ENCODE peak calls at places on chromosomes 1 and 21, in six cellular contexts. One of them, this sample, is unnamed.

GRCh38 chr21:14888202-14888601 is 176.6 kb downstream of the NRIP1 start:
- DNase-seq in uterus: no peak
- DNase-seq in GM12865: no peak
- DNase-seq in endothelial cell: no peak
- DNase-seq in WTC11: no peak
- DNase-seq in cardiac muscle cell: no peak
- DNase-seq in this sample: no peak

GRCh38 chr1:62673629-62674028 is 14.6 kb downstream of the DOCK7 start:
- DNase-seq in uterus: no peak
- DNase-seq in GM12865: no peak
- DNase-seq in endothelial cell: no peak
- DNase-seq in WTC11: no peak
- DNase-seq in cardiac muscle cell: no peak
- DNase-seq in this sample: no peak

GRCh38 chr1:2640626-2641025 is 7.8 kb upstream of the MMEL1 start:
- DNase-seq in uterus: no peak
- DNase-seq in GM12865: no peak
- DNase-seq in endothelial cell: no peak
- DNase-seq in WTC11: no peak
- DNase-seq in cardiac muscle cell: no peak
- DNase-seq in this sample: no peak

GRCh38 chr1:150144606-150145005 is 5.1 kb upstream of the PLEKHO1 start:
- DNase-seq in uterus: no peak
- DNase-seq in GM12865: no peak
- DNase-seq in endothelial cell: no peak
- DNase-seq in WTC11: no peak
- DNase-seq in cardiac muscle cell: no peak
- DNase-seq in this sample: no peak

GRCh38 chr1:205451759-205452164 is 4.1 kb downstream of the BLACAT1 start:
- DNase-seq in uterus: no peak
- DNase-seq in GM12865: no peak
- DNase-seq in endothelial cell: no peak
- DNase-seq in WTC11: peak; percentile 75
- DNase-seq in cardiac muscle cell: no peak
- DNase-seq in this sample: no peak

GRCh38 chr1:70627910-70628309 is 216.8 kb downstream of the CTH start:
- DNase-seq in uterus: no peak
- DNase-seq in GM12865: no peak
- DNase-seq in endothelial cell: no peak
- DNase-seq in WTC11: no peak
- DNase-seq in cardiac muscle cell: no peak
- DNase-seq in this sample: peak; percentile 1

GRCh38 chr1:162878000-162878596 is 17.1 kb upstream of the CCDC190 start:
- DNase-seq in uterus: no peak
- DNase-seq in GM12865: peak; percentile 39
- DNase-seq in endothelial cell: peak; percentile 79
- DNase-seq in WTC11: peak; percentile 83
- DNase-seq in cardiac muscle cell: peak; percentile 90
- DNase-seq in this sample: peak; percentile 47

GRCh38 chr1:183676515-183677189 is 23.5 kb upstream of the APOBEC4 start:
- DNase-seq in uterus: no peak
- DNase-seq in GM12865: no peak
- DNase-seq in endothelial cell: no peak
- DNase-seq in WTC11: no peak
- DNase-seq in cardiac muscle cell: peak; percentile 34
- DNase-seq in this sample: no peak

GRCh38 chr1:53678507-53678906 is 60.5 kb downstream of the GLIS1 start:
- DNase-seq in uterus: no peak
- DNase-seq in GM12865: no peak
- DNase-seq in endothelial cell: no peak
- DNase-seq in WTC11: no peak
- DNase-seq in cardiac muscle cell: peak; percentile 20
- DNase-seq in this sample: no peak

GRCh38 chr1:46802081-46802480 is 3.2 kb downstream of the CYP4B1 start:
- DNase-seq in uterus: no peak
- DNase-seq in GM12865: no peak
- DNase-seq in endothelial cell: no peak
- DNase-seq in WTC11: no peak
- DNase-seq in cardiac muscle cell: no peak
- DNase-seq in this sample: no peak

GRCh38 chr1:226577401-226578180 is 29.0 kb downstream of the STUM start:
- DNase-seq in uterus: no peak
- DNase-seq in GM12865: no peak
- DNase-seq in endothelial cell: no peak
- DNase-seq in WTC11: no peak
- DNase-seq in cardiac muscle cell: no peak
- DNase-seq in this sample: no peak

GRCh38 chr1:70075751-70076150 is 129.6 kb downstream of the LRRC40 start:
- DNase-seq in uterus: no peak
- DNase-seq in GM12865: no peak
- DNase-seq in endothelial cell: no peak
- DNase-seq in WTC11: no peak
- DNase-seq in cardiac muscle cell: no peak
- DNase-seq in this sample: no peak

GRCh38 chr1:245398180-245398579 is 243.4 kb downstream of the KIF26B start:
- DNase-seq in uterus: no peak
- DNase-seq in GM12865: no peak
- DNase-seq in endothelial cell: no peak
- DNase-seq in WTC11: no peak
- DNase-seq in cardiac muscle cell: no peak
- DNase-seq in this sample: no peak

GRCh38 chr1:18188820-18189517 is 81.4 kb downstream of the IGSF21 start:
- DNase-seq in uterus: no peak
- DNase-seq in GM12865: no peak
- DNase-seq in endothelial cell: no peak
- DNase-seq in WTC11: no peak
- DNase-seq in cardiac muscle cell: no peak
- DNase-seq in this sample: no peak

GRCh38 chr1:40044065-40044575 is 3.6 kb downstream of the CAP1 start:
- DNase-seq in uterus: no peak
- DNase-seq in GM12865: no peak
- DNase-seq in endothelial cell: no peak
- DNase-seq in WTC11: no peak
- DNase-seq in cardiac muscle cell: no peak
- DNase-seq in this sample: no peak

GRCh38 chr1:42966688-42967609 is 8.3 kb upstream of the SLC2A1 start:
- DNase-seq in uterus: no peak
- DNase-seq in GM12865: no peak
- DNase-seq in endothelial cell: no peak
- DNase-seq in WTC11: peak; percentile 32
- DNase-seq in cardiac muscle cell: peak; percentile 64
- DNase-seq in this sample: peak; percentile 86

GRCh38 chr1:209895709-209896108 is 42.3 kb upstream of the SYT14 start:
- DNase-seq in uterus: no peak
- DNase-seq in GM12865: no peak
- DNase-seq in endothelial cell: no peak
- DNase-seq in WTC11: no peak
- DNase-seq in cardiac muscle cell: peak; percentile 44
- DNase-seq in this sample: no peak

GRCh38 chr21:40841524-40842196 is 5.3 kb downstream of the DSCAM start:
- DNase-seq in uterus: no peak
- DNase-seq in GM12865: peak; percentile 2
- DNase-seq in endothelial cell: peak; percentile 63
- DNase-seq in WTC11: peak; percentile 78
- DNase-seq in cardiac muscle cell: no peak
- DNase-seq in this sample: peak; percentile 42

GRCh38 chr1:69485616-69486015 is 82.1 kb upstream of the LRRC7 start:
- DNase-seq in uterus: no peak
- DNase-seq in GM12865: no peak
- DNase-seq in endothelial cell: no peak
- DNase-seq in WTC11: no peak
- DNase-seq in cardiac muscle cell: no peak
- DNase-seq in this sample: no peak

GRCh38 chr1:172089768-172090510 is 248.6 kb downstream of the DNM3 start:
- DNase-seq in uterus: peak; percentile 61
- DNase-seq in GM12865: peak; percentile 77
- DNase-seq in endothelial cell: peak; percentile 55
- DNase-seq in WTC11: peak; percentile 71
- DNase-seq in cardiac muscle cell: peak; percentile 66
- DNase-seq in this sample: peak; percentile 23

GRCh38 chr1:200888349-200888838 is 6.3 kb upstream of the INAVA start:
- DNase-seq in uterus: no peak
- DNase-seq in GM12865: peak; percentile 95
- DNase-seq in endothelial cell: no peak
- DNase-seq in WTC11: no peak
- DNase-seq in cardiac muscle cell: peak; percentile 36
- DNase-seq in this sample: no peak

GRCh38 chr1:156776942-156777341 is 9.6 kb downstream of the PRCC start:
- DNase-seq in uterus: no peak
- DNase-seq in GM12865: no peak
- DNase-seq in endothelial cell: no peak
- DNase-seq in WTC11: no peak
- DNase-seq in cardiac muscle cell: no peak
- DNase-seq in this sample: no peak

GRCh38 chr1:201648911-201649775 is 110.2 kb downstream of the NAV1 start:
- DNase-seq in uterus: peak; percentile 54
- DNase-seq in GM12865: no peak
- DNase-seq in endothelial cell: no peak
- DNase-seq in WTC11: peak; percentile 66
- DNase-seq in cardiac muscle cell: peak; percentile 27
- DNase-seq in this sample: peak; percentile 47

GRCh38 chr1:91502882-91503184 is 2.2 kb downstream of the CDC7 start:
- DNase-seq in uterus: no peak
- DNase-seq in GM12865: peak; percentile 40
- DNase-seq in endothelial cell: no peak
- DNase-seq in WTC11: no peak
- DNase-seq in cardiac muscle cell: peak; percentile 51
- DNase-seq in this sample: no peak

GRCh38 chr1:88503656-88504055 is 180.4 kb upstream of the PKN2 start:
- DNase-seq in uterus: no peak
- DNase-seq in GM12865: no peak
- DNase-seq in endothelial cell: no peak
- DNase-seq in WTC11: no peak
- DNase-seq in cardiac muscle cell: no peak
- DNase-seq in this sample: no peak

GRCh38 chr21:41886331-41886730 is 7.2 kb upstream of the PRDM15 start:
- DNase-seq in uterus: no peak
- DNase-seq in GM12865: no peak
- DNase-seq in endothelial cell: no peak
- DNase-seq in WTC11: no peak
- DNase-seq in cardiac muscle cell: no peak
- DNase-seq in this sample: no peak
- TF ChIP-seq CTCF in uterus: no peak
- TF ChIP-seq CTCF in GM12865: no peak
- TF ChIP-seq CTCF in endothelial cell: no peak
- TF ChIP-seq CTCF in WTC11: no peak
- TF ChIP-seq CTCF in cardiac muscle cell: no peak
- TF ChIP-seq CTCF in this sample: no peak

GRCh38 chr1:31412205-31412604 is 808 bp upstream of the SERINC2 start:
- DNase-seq in uterus: no peak
- DNase-seq in GM12865: no peak
- DNase-seq in endothelial cell: no peak
- DNase-seq in WTC11: no peak
- DNase-seq in cardiac muscle cell: no peak
- DNase-seq in this sample: no peak

GRCh38 chr1:31414692-31415370 is 1.8 kb downstream of the SERINC2 start:
- DNase-seq in uterus: no peak
- DNase-seq in GM12865: no peak
- DNase-seq in endothelial cell: no peak
- DNase-seq in WTC11: no peak
- DNase-seq in cardiac muscle cell: no peak
- DNase-seq in this sample: no peak

GRCh38 chr1:31412732-31413404 is at the start of gene SERINC2:
- DNase-seq in uterus: no peak
- DNase-seq in GM12865: no peak
- DNase-seq in endothelial cell: peak; percentile 23
- DNase-seq in WTC11: peak; percentile 67
- DNase-seq in cardiac muscle cell: no peak
- DNase-seq in this sample: peak; percentile 28

GRCh38 chr1:31415658-31416057 is 2.6 kb downstream of the SERINC2 start:
- DNase-seq in uterus: no peak
- DNase-seq in GM12865: no peak
- DNase-seq in endothelial cell: no peak
- DNase-seq in WTC11: no peak
- DNase-seq in cardiac muscle cell: no peak
- DNase-seq in this sample: no peak

DNA sequence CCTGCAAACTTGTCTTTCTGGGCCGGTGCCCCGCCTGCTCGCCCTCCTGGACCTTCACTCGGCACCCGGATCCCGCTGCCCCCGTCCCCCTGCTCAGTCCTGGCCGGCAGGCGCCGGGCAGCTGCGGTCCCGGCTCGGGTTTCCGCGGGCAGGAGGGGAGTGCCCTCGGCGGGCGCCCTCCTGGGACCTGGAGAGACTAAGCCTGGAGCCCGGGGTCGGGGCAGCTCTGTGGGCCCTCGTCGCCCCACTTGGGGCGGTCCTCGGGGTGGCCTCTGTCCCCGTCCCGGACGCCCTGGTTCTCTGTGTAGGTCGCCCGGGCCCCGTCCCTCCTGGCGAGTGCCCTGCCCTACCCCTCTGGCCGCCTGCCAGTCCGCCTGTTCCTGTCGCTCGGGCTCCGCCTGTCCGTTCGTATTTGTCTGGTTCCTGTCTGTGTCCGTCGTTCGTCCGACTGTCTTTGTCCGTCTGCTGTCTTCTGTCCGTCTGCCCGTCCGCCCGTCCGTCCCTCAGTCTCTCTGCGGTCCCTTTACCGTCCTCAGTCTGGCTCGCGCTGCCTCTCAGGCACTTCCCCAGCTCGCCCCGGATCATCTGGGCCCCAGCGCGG is 492 bp downstream of the SERINC2 start:
- DNase-seq in uterus: peak; percentile 34
- DNase-seq in GM12865: peak; percentile 30
- DNase-seq in endothelial cell: peak; percentile 45
- DNase-seq in WTC11: peak; percentile 55
- DNase-seq in cardiac muscle cell: peak; percentile 39
- DNase-seq in this sample: peak; percentile 25
- TF ChIP-seq CTCF in uterus: no peak
- TF ChIP-seq CTCF in GM12865: no peak
- TF ChIP-seq CTCF in endothelial cell: no peak
- TF ChIP-seq CTCF in WTC11: no peak
- TF ChIP-seq CTCF in cardiac muscle cell: no peak
- TF ChIP-seq CTCF in this sample: no peak

GRCh38 chr1:77948841-77949424 is 29.9 kb downstream of the FUBP1 start:
- DNase-seq in uterus: no peak
- DNase-seq in GM12865: peak; percentile 44
- DNase-seq in endothelial cell: peak; percentile 35
- DNase-seq in WTC11: no peak
- DNase-seq in cardiac muscle cell: peak; percentile 64
- DNase-seq in this sample: peak; percentile 30
- TF ChIP-seq CTCF in uterus: no peak
- TF ChIP-seq CTCF in GM12865: peak; percentile 6
- TF ChIP-seq CTCF in endothelial cell: no peak
- TF ChIP-seq CTCF in WTC11: no peak
- TF ChIP-seq CTCF in cardiac muscle cell: peak; percentile 37
- TF ChIP-seq CTCF in this sample: peak; percentile 10

DNA sequence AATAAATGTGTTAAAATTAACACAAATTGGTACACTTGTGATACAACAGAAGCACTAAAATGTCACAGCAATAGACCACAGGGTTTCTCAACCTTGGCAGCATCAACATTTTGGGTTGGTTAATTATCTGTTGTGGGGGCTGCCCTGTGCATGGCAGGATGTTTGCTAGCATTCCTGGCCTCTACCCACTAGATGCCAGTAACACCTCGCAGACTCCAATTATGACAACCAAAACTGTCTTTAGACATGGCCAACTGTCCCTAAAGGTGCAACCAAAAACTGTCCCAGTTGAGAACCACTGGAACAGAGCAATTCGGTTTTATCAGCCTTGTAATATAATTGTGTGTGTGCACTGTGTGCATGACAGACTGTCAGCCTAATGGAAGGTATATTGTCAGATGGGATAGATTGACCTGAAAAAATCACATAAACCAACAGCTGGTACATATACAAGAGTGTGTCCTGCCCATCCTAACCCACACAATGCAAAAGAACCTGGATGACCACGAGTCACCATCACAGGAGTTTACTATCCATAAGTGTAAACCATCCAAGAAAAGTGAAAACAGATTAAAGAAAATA is 13.5 kb upstream of the ERG start:
- DNase-seq in uterus: no peak
- DNase-seq in GM12865: no peak
- DNase-seq in endothelial cell: no peak
- DNase-seq in WTC11: no peak
- DNase-seq in cardiac muscle cell: no peak
- DNase-seq in this sample: no peak
- TF ChIP-seq CTCF in uterus: no peak
- TF ChIP-seq CTCF in GM12865: peak; percentile 13
- TF ChIP-seq CTCF in endothelial cell: no peak
- TF ChIP-seq CTCF in WTC11: no peak
- TF ChIP-seq CTCF in cardiac muscle cell: no peak
- TF ChIP-seq CTCF in this sample: no peak